ENCODE peak calls at places on chromosomes 16 and 17, in eight cellular contexts. O, B, K, G, Y, Q, E and Z are unnamed samples.

GRCh38 chr17:64200080-64201042 is 62.7 kb downstream of the TEX2 start:
- DNase-seq in G (no peak), B (no peak), Q (no peak), K (peak), O (peak), Y (peak), E (no peak), Z (no peak)

GRCh38 chr17:31581022-31581483 is 189.6 kb downstream of the RAB11FIP4 start:
- DNase-seq in Q (peak), K (no peak), O (peak), B (peak), E (no peak), Y (peak), G (no peak), Z (no peak)

GRCh38 chr17:57707892-57708291 is 37.2 kb downstream of the CCDC182 start:
- DNase-seq in K (peak), Y (peak), B (no peak), E (no peak), Q (no peak), G (no peak), O (no peak), Z (no peak)

GRCh38 chr16:3182608-3183444 is 5.2 kb upstream of the OR1F1 start:
- DNase-seq in E (peak), Y (peak), B (no peak), G (no peak), K (peak), O (peak), Q (no peak), Z (no peak)

GRCh38 chr17:65856865-65857264 is 295.4 kb upstream of the AXIN2 start:
- DNase-seq in O (peak), E (no peak), Y (peak), K (no peak), G (no peak), B (no peak), Q (no peak), Z (no peak)

GRCh38 chr16:3915438-3916250 is 35.1 kb upstream of the CREBBP start:
- DNase-seq in B (no peak), K (no peak), E (no peak), Y (no peak), O (no peak), Q (peak), G (no peak), Z (no peak)

GRCh38 chr16:4947722-4948503 is 10.2 kb upstream of the SEC14L5 start:
- DNase-seq in B (no peak), K (peak), E (no peak), Y (no peak), Q (no peak), G (no peak), O (no peak), Z (no peak)

GRCh38 chr16:3158014-3158497 is 23.2 kb downstream of the ZNF213 start:
- DNase-seq in E (peak), B (no peak), Y (no peak), G (no peak), O (no peak), K (peak), Q (no peak), Z (no peak)

GRCh38 chr16:58339452-58339938 is 44.7 kb upstream of the PRSS54 start:
- DNase-seq in Q (no peak), K (peak), O (peak), Y (no peak), E (no peak), B (no peak), G (no peak), Z (no peak)

GRCh38 chr17:65472602-65473001 is 88.8 kb downstream of the AXIN2 start:
- DNase-seq in Y (peak), Q (no peak), K (no peak), O (peak), G (no peak), B (peak), E (no peak), Z (no peak)

DNA sequence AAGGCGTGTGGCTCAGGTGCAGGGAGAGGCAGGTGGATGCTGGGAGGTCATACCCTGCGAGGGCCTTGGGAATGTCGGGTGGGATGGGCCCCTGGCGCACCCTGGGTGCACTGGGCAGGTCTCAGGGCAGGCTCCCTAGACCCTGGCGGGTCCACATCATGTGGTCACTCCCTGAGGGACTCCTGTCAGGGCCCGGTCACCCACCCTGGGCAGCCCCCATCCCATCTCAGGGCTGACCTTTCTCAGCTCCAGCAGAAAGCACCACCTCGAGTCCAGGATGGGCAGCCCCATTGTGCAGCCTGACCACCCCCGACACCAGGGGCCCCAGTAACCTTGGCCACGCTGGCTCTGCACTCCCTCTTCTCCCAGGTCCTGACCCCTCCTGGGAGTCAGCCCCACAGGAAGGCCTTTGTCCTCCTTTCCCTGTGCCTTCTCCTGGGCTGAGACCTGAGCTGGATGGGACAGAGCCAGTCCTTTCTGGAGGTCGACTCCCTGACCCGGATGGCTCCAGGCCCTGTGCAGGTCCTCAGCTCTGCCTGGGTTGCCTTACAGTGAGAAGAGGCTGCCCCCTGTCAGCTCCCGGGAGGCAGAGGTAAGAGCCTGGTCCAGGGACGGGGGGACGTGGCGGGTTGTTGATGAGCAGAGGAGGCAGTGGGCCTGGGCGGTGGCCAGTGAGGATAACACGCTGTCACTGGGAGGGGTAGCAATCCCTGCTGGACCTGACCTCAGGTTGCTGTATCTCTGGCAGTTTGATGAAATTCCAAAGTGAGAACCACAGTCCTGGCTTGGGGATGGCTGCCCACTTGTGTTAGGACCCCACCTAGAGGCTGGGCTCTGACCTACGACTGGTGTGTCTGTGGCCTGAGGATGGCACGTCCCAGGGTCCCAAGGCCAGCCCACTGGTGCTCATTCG is 77.9 kb downstream of the GOSR1 start:
- DNase-seq in G (no peak), Q (no peak), Y (no peak), O (no peak), K (peak), B (peak), E (no peak), Z (no peak)
- TF ChIP-seq CTCF in G (peak), Q (no peak), Y (peak), O (no peak), K (peak), B (no peak), E (no peak), Z (no peak)

GRCh38 chr17:7240375-7240774 is 1.1 kb upstream of the PHF23 start:
- DNase-seq in K (no peak), Q (no peak), G (no peak), Y (no peak), O (no peak), E (no peak), B (no peak), Z (no peak)

GRCh38 chr17:7237761-7238417 is 1.4 kb downstream of the PHF23 start:
- DNase-seq in E (peak), G (no peak), K (peak), O (peak), Q (peak), Y (peak), B (peak), Z (no peak)

GRCh38 chr17:7241047-7241733 is 1.1 kb downstream of the GABARAP start:
- DNase-seq in O (no peak), Q (no peak), B (no peak), Y (no peak), E (no peak), K (no peak), G (no peak), Z (no peak)

GRCh38 chr17:7238418-7239090 is 703 bp downstream of the PHF23 start:
- DNase-seq in Q (peak), Y (no peak), K (no peak), O (peak), G (no peak), B (no peak), E (no peak), Z (no peak)

GRCh38 chr17:7239091-7240027 is at the start of gene PHF23:
- DNase-seq in Q (peak), G (peak), E (peak), K (peak), B (peak), Y (peak), O (peak), Z (peak)
- TF ChIP-seq CTCF in Q (no peak), G (no peak), E (no peak), K (no peak), B (no peak), Y (no peak), O (no peak), Z (no peak)

GRCh38 chr16:87806608-87807546 is 41.1 kb upstream of the KLHDC4 start:
- DNase-seq in K (no peak), Q (peak), G (peak), Y (peak), O (peak), E (no peak), B (no peak), Z (no peak)
- TF ChIP-seq CTCF in K (no peak), Q (no peak), G (no peak), Y (no peak), O (no peak), E (no peak), B (no peak), Z (no peak)

GRCh38 chr16:28283798-28284577 is 8.3 kb upstream of the SBK1 start:
- DNase-seq in G (no peak), K (peak), B (no peak), Y (no peak), E (no peak), Q (no peak), O (no peak), Z (no peak)
- TF ChIP-seq CTCF in G (no peak), K (no peak), B (no peak), Y (no peak), E (no peak), Q (no peak), O (no peak), Z (no peak)

GRCh38 chr17:7614422-7615264 is at the start of gene FXR2:
- DNase-seq in K (peak), G (peak), Y (peak), O (peak), E (peak), Q (peak), B (peak), Z (peak)
- TF ChIP-seq CTCF in K (peak), G (peak), Y (peak), O (peak), E (peak), Q (peak), B (peak), Z (peak)

DNA sequence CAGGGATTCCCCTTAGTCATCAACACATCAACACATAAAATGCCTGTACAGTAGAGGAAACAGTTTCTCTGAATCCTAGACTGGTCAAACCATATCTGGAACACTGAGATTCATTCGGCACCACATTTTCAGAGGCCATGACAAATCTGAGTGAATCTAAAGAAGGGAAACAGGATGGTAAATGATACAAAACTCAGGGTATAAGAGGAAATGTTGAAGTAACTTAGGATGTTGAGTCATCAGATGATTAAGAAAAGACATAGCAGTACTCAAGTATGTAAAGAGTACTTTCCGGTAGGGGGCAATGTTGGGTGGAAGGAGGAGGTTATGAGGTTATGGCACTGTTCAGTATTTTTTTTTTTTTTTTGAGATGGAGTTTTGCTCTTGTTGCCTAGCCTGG is 358.5 kb upstream of the PMFBP1 start:
- DNase-seq in Y (peak), K (peak), Q (no peak), E (no peak), B (no peak), G (no peak), O (peak), Z (no peak)
- TF ChIP-seq CTCF in Y (peak), K (no peak), Q (no peak), E (no peak), B (no peak), G (peak), O (peak), Z (no peak)

DNA sequence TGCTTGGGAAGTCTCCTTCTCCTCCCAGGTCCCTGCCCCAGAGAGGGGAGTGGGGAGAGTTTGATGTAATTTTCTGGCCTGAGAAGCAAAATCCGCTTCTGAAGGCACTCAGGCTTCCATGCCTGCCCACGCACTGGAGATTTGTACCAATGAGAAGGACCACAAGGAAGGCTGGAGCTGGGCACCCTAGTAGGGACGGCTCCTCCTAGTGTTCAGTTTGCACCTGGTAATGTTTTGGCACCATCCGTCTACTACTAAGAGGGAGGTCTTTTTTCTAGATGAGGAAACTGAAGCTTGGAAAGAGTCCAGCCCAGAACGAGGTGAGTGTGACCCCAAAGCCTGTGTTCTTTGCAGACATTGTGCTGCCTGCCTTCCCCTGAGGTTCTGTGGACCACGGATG is 83.6 kb upstream of the NLRP1 start:
- DNase-seq in K (peak), O (no peak), Y (no peak), E (no peak), G (no peak), Q (no peak), B (peak), Z (no peak)
- TF ChIP-seq CTCF in K (peak), O (no peak), Y (no peak), E (peak), G (no peak), Q (no peak), B (no peak), Z (peak)

GRCh38 chr16:47037396-47037745 is 63.9 kb upstream of the DNAJA2 start:
- DNase-seq in Y (no peak), Q (peak), K (peak), E (no peak), B (peak), G (no peak), O (no peak), Z (no peak)

GRCh38 chr16:47034455-47034854 is 61.0 kb upstream of the DNAJA2 start:
- DNase-seq in K (no peak), G (no peak), O (no peak), B (no peak), E (no peak), Q (no peak), Y (no peak), Z (no peak)

GRCh38 chr16:47035436-47035835 is 62.0 kb upstream of the DNAJA2 start:
- DNase-seq in G (no peak), Y (no peak), E (no peak), B (no peak), Q (no peak), K (no peak), O (no peak), Z (no peak)

GRCh38 chr16:47037746-47038458 is 64.4 kb upstream of the DNAJA2 start:
- DNase-seq in Y (peak), G (peak), Q (peak), E (peak), K (peak), O (peak), B (peak), Z (peak)

DNA sequence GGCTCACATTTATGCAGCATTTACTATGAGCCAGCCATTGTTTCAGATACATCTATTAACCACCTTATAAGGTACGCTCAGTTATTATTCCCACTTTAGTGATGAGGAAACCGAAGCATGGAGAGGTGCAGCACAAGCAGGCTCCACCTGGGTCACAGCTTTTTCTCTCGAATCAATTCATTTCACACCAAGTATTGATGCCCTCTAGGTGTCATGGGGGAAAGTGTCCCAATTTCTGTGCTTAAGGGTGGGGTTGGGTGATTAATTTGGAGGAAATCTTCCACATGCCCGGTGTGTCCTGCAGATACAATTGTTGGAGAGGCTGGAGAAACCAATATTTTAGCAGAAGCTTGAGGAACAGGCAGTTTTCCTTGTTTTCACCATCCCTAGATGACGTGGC is 62.7 kb upstream of the DNAJA2 start:
- DNase-seq in Q (no peak), E (no peak), O (no peak), K (no peak), Y (no peak), B (no peak), G (no peak), Z (no peak)
- TF ChIP-seq CTCF in Q (no peak), E (no peak), O (no peak), K (no peak), Y (no peak), B (no peak), G (no peak), Z (no peak)

GRCh38 chr17:45236002-45236606 is 14.4 kb downstream of the FMNL1 start:
- DNase-seq in O (no peak), K (no peak), Y (no peak), B (no peak), E (no peak), Q (no peak), G (no peak), Z (no peak)
- TF ChIP-seq CTCF in O (no peak), K (no peak), Y (no peak), B (no peak), E (peak), Q (peak), G (no peak), Z (peak)